ENCODE peak calls at places on chromosomes 12 and 14, in ten cellular contexts. V is AG08396; D is amniotic epithelial cell; X is HS-5; M is hepatocyte; S is stimulated activated CD4-positive, alpha-beta T cell treated with anti-CD3 and anti-CD28 coated beads, Interleukin-15, amount 100 ng/mL, for 1 hour; Z is kidney tubule cell; P is suprapubic skin; K is activated T-cell treated with anti-CD3 and anti-CD28 coated beads, Interleukin-2, amount 50 U/mL, for 72 hours; O is NCI-H1048. I is an unnamed sample.

GRCh38 chr12:93184664-93185368 is 192.9 kb upstream of the NUDT4 start:
- DNase-seq in M (no peak), Z (no peak), V (no peak), P (no peak), D (peak), K (no peak), S (no peak), O (no peak), X (no peak), I (no peak)

GRCh38 chr14:56630707-56631106 is 51.1 kb downstream of the TMEM260 start:
- DNase-seq in D (peak), V (no peak), O (no peak), S (no peak), M (no peak), Z (no peak), K (no peak), P (no peak), X (no peak), I (no peak)

GRCh38 chr14:75280831-75281690 is 2.4 kb downstream of the FOS start:
- DNase-seq in O (no peak), M (peak), V (no peak), Z (peak), P (no peak), K (no peak), X (no peak), D (no peak), S (no peak), I (no peak)

GRCh38 chr14:96688629-96689028 is 108.6 kb upstream of the VRK1 start:
- DNase-seq in O (no peak), X (no peak), D (no peak), K (no peak), S (no peak), M (no peak), V (no peak), P (no peak), Z (no peak), I (peak)

GRCh38 chr12:89309452-89309802 is 42.9 kb downstream of the DUSP6 start:
- DNase-seq in O (no peak), S (no peak), D (no peak), M (no peak), K (no peak), V (peak), P (no peak), X (no peak), Z (peak), I (no peak)

GRCh38 chr12:124938606-124939427 is 24.4 kb upstream of the UBC start:
- DNase-seq in K (peak), M (peak), V (peak), P (peak), D (peak), O (no peak), Z (peak), S (no peak), X (peak), I (no peak)

GRCh38 chr12:24109381-24110039 is 160.0 kb upstream of the SOX5 start:
- DNase-seq in K (no peak), Z (peak), V (peak), O (no peak), D (peak), X (no peak), M (peak), S (no peak), P (no peak), I (peak)

GRCh38 chr12:12273291-12273957 is 6.6 kb upstream of the LRP6 start:
- DNase-seq in M (no peak), Z (peak), K (no peak), O (no peak), D (no peak), P (no peak), S (no peak), V (no peak), X (no peak), I (no peak)

GRCh38 chr14:102222751-102223150 is 82.2 kb downstream of the MOK start:
- DNase-seq in K (no peak), Z (no peak), X (no peak), D (no peak), O (no peak), P (no peak), V (no peak), M (no peak), S (no peak), I (no peak)

GRCh38 chr14:46279776-46280175 is 371.8 kb downstream of the RPL10L start:
- DNase-seq in V (no peak), D (no peak), S (no peak), Z (no peak), O (no peak), K (no peak), M (no peak), X (no peak), P (no peak), I (no peak)

GRCh38 chr14:65790185-65790815 is 377.8 kb downstream of the FUT8 start:
- DNase-seq in V (no peak), O (no peak), D (no peak), S (no peak), K (no peak), P (no peak), M (no peak), Z (no peak), X (no peak), I (no peak)

GRCh38 chr12:49869816-49870500 is 27.1 kb upstream of the BCDIN3D start:
- DNase-seq in P (no peak), D (no peak), K (no peak), S (no peak), Z (no peak), O (no peak), X (no peak), M (no peak), V (no peak), I (no peak)

GRCh38 chr12:111256629-111257434 is 112.1 kb downstream of the PHETA1 start:
- DNase-seq in K (no peak), M (no peak), Z (no peak), P (no peak), V (no peak), X (no peak), D (no peak), O (no peak), S (no peak), I (no peak)

GRCh38 chr12:120236124-120236398 is 29.5 kb downstream of the PXN start:
- DNase-seq in V (no peak), S (no peak), P (no peak), M (no peak), Z (no peak), K (no peak), O (no peak), D (no peak), X (no peak), I (no peak)

GRCh38 chr14:54121461-54121860 is 164.8 kb upstream of the BMP4 start:
- DNase-seq in O (no peak), Z (no peak), M (no peak), K (no peak), S (no peak), P (no peak), D (no peak), V (no peak), X (no peak), I (no peak)

GRCh38 chr12:11695321-11695720 is 45.8 kb downstream of the ETV6 start:
- DNase-seq in M (no peak), X (no peak), O (no peak), V (peak), K (no peak), Z (peak), S (no peak), P (no peak), D (peak), I (no peak)

I was measured in NB4.